ENCODE peak calls at places on chromosomes 16 and 17, in nine cellular contexts. One of them, this sample, is unnamed.

GRCh38 chr16:30084816-30085159 is 6.9 kb downstream of the TBX6 start:
- DNase-seq in upper lobe of left lung: no peak
- DNase-seq in breast epithelium: no peak
- DNase-seq in prostate gland: no peak
- DNase-seq in stomach: no peak
- DNase-seq in suprapubic skin: no peak
- DNase-seq in HCT116: no peak
- DNase-seq in GM23338: no peak
- DNase-seq in sigmoid colon: peak; percentile 79
- DNase-seq in this sample: no peak

GRCh38 chr17:50834786-50835562 is 412 bp upstream of the WFIKKN2 start:
- DNase-seq in upper lobe of left lung: no peak
- DNase-seq in breast epithelium: no peak
- DNase-seq in prostate gland: no peak
- DNase-seq in stomach: no peak
- DNase-seq in suprapubic skin: peak; percentile 76
- DNase-seq in HCT116: no peak
- DNase-seq in GM23338: peak; percentile 35
- DNase-seq in sigmoid colon: peak; percentile 68
- DNase-seq in this sample: no peak

GRCh38 chr16:8458481-8458880 is 131.8 kb downstream of the TMEM114 start:
- DNase-seq in upper lobe of left lung: no peak
- DNase-seq in breast epithelium: no peak
- DNase-seq in prostate gland: no peak
- DNase-seq in stomach: no peak
- DNase-seq in suprapubic skin: no peak
- DNase-seq in HCT116: no peak
- DNase-seq in GM23338: no peak
- DNase-seq in sigmoid colon: no peak
- DNase-seq in this sample: no peak

GRCh38 chr17:82665891-82666290 is 17.6 kb upstream of the WDR45B start:
- DNase-seq in upper lobe of left lung: no peak
- DNase-seq in breast epithelium: no peak
- DNase-seq in prostate gland: no peak
- DNase-seq in stomach: no peak
- DNase-seq in suprapubic skin: no peak
- DNase-seq in HCT116: no peak
- DNase-seq in GM23338: no peak
- DNase-seq in sigmoid colon: no peak
- DNase-seq in this sample: no peak

GRCh38 chr17:57463103-57463885 is 207.0 kb downstream of the MSI2 start:
- DNase-seq in upper lobe of left lung: no peak
- DNase-seq in breast epithelium: no peak
- DNase-seq in prostate gland: no peak
- DNase-seq in stomach: no peak
- DNase-seq in suprapubic skin: no peak
- DNase-seq in HCT116: no peak
- DNase-seq in GM23338: no peak
- DNase-seq in sigmoid colon: no peak
- DNase-seq in this sample: no peak

GRCh38 chr17:78706271-78706915 is 75.7 kb downstream of the CYTH1 start:
- DNase-seq in upper lobe of left lung: no peak
- DNase-seq in breast epithelium: no peak
- DNase-seq in prostate gland: peak; percentile 59
- DNase-seq in stomach: peak; percentile 26
- DNase-seq in suprapubic skin: no peak
- DNase-seq in HCT116: no peak
- DNase-seq in GM23338: no peak
- DNase-seq in sigmoid colon: no peak
- DNase-seq in this sample: no peak

GRCh38 chr17:60712675-60713074 is 35.0 kb downstream of the BCAS3 start:
- DNase-seq in upper lobe of left lung: no peak
- DNase-seq in breast epithelium: no peak
- DNase-seq in prostate gland: no peak
- DNase-seq in stomach: no peak
- DNase-seq in suprapubic skin: no peak
- DNase-seq in HCT116: no peak
- DNase-seq in GM23338: no peak
- DNase-seq in sigmoid colon: no peak
- DNase-seq in this sample: no peak

GRCh38 chr17:77488531-77489238 is 347.9 kb downstream of the SEC14L1 start:
- DNase-seq in upper lobe of left lung: no peak
- DNase-seq in breast epithelium: no peak
- DNase-seq in prostate gland: no peak
- DNase-seq in stomach: no peak
- DNase-seq in suprapubic skin: no peak
- DNase-seq in HCT116: no peak
- DNase-seq in GM23338: no peak
- DNase-seq in sigmoid colon: peak; percentile 67
- DNase-seq in this sample: no peak

GRCh38 chr17:77862890-77863813 is 95.4 kb upstream of the TNRC6C start:
- DNase-seq in upper lobe of left lung: no peak
- DNase-seq in breast epithelium: no peak
- DNase-seq in prostate gland: no peak
- DNase-seq in stomach: no peak
- DNase-seq in suprapubic skin: no peak
- DNase-seq in HCT116: no peak
- DNase-seq in GM23338: no peak
- DNase-seq in sigmoid colon: no peak
- DNase-seq in this sample: no peak

GRCh38 chr16:4032768-4033167 is 83.5 kb downstream of the ADCY9 start:
- DNase-seq in upper lobe of left lung: peak; percentile 66
- DNase-seq in breast epithelium: no peak
- DNase-seq in prostate gland: peak; percentile 71
- DNase-seq in stomach: peak; percentile 72
- DNase-seq in suprapubic skin: no peak
- DNase-seq in HCT116: no peak
- DNase-seq in GM23338: no peak
- DNase-seq in sigmoid colon: no peak
- DNase-seq in this sample: no peak

GRCh38 chr17:81176656-81177055 is 10.6 kb upstream of the AATK start:
- DNase-seq in upper lobe of left lung: no peak
- DNase-seq in breast epithelium: no peak
- DNase-seq in prostate gland: no peak
- DNase-seq in stomach: no peak
- DNase-seq in suprapubic skin: no peak
- DNase-seq in HCT116: no peak
- DNase-seq in GM23338: no peak
- DNase-seq in sigmoid colon: no peak
- DNase-seq in this sample: no peak

GRCh38 chr16:11405331-11406176 is 60.3 kb downstream of the RMI2 start:
- DNase-seq in upper lobe of left lung: no peak
- DNase-seq in breast epithelium: no peak
- DNase-seq in prostate gland: no peak
- DNase-seq in stomach: peak; percentile 48
- DNase-seq in suprapubic skin: no peak
- DNase-seq in HCT116: peak; percentile 34
- DNase-seq in GM23338: peak; percentile 87
- DNase-seq in sigmoid colon: no peak
- DNase-seq in this sample: no peak

GRCh38 chr16:46947900-46948547 is 25.4 kb downstream of the DNAJA2 start:
- DNase-seq in upper lobe of left lung: no peak
- DNase-seq in breast epithelium: no peak
- DNase-seq in prostate gland: no peak
- DNase-seq in stomach: peak; percentile 26
- DNase-seq in suprapubic skin: no peak
- DNase-seq in HCT116: peak; percentile 29
- DNase-seq in GM23338: peak; percentile 72
- DNase-seq in sigmoid colon: no peak
- DNase-seq in this sample: no peak

GRCh38 chr17:732788-733720 is 658 bp downstream of the TLCD3A start:
- DNase-seq in upper lobe of left lung: peak; percentile 42
- DNase-seq in breast epithelium: no peak
- DNase-seq in prostate gland: peak; percentile 48
- DNase-seq in stomach: peak; percentile 61
- DNase-seq in suprapubic skin: no peak
- DNase-seq in HCT116: no peak
- DNase-seq in GM23338: peak; percentile 71
- DNase-seq in sigmoid colon: peak; percentile 75
- DNase-seq in this sample: no peak

GRCh38 chr17:21275579-21276339 is 8.8 kb upstream of the MAP2K3 start:
- DNase-seq in upper lobe of left lung: peak; percentile 97
- DNase-seq in breast epithelium: peak; percentile 90
- DNase-seq in prostate gland: peak; percentile 92
- DNase-seq in stomach: peak; percentile 95
- DNase-seq in suprapubic skin: peak; percentile 97
- DNase-seq in HCT116: no peak
- DNase-seq in GM23338: peak; percentile 91
- DNase-seq in sigmoid colon: peak; percentile 95
- DNase-seq in this sample: no peak

GRCh38 chr16:86559802-86560305 is 4.8 kb upstream of the MTHFSD start:
- DNase-seq in upper lobe of left lung: no peak
- DNase-seq in breast epithelium: no peak
- DNase-seq in prostate gland: no peak
- DNase-seq in stomach: no peak
- DNase-seq in suprapubic skin: no peak
- DNase-seq in HCT116: no peak
- DNase-seq in GM23338: no peak
- DNase-seq in sigmoid colon: no peak
- DNase-seq in this sample: no peak

GRCh38 chr16:30370444-30371247 is at the start of gene TBC1D10B:
- DNase-seq in upper lobe of left lung: peak; percentile 99
- DNase-seq in breast epithelium: peak; percentile 99
- DNase-seq in prostate gland: peak; percentile 99
- DNase-seq in stomach: peak; percentile 98
- DNase-seq in suprapubic skin: peak; percentile 99
- DNase-seq in HCT116: peak; percentile 100
- DNase-seq in GM23338: peak; percentile 100
- DNase-seq in sigmoid colon: peak; percentile 100
- DNase-seq in this sample: peak; percentile 100

GRCh38 chr17:44981221-44981968 is 13.3 kb upstream of the C1QL1 start:
- DNase-seq in upper lobe of left lung: peak; percentile 26
- DNase-seq in breast epithelium: no peak
- DNase-seq in prostate gland: no peak
- DNase-seq in stomach: no peak
- DNase-seq in suprapubic skin: no peak
- DNase-seq in HCT116: no peak
- DNase-seq in GM23338: no peak
- DNase-seq in sigmoid colon: no peak
- DNase-seq in this sample: no peak

GRCh38 chr17:17868637-17869522 is 32.1 kb upstream of the SREBF1 start:
- DNase-seq in upper lobe of left lung: no peak
- DNase-seq in breast epithelium: no peak
- DNase-seq in prostate gland: no peak
- DNase-seq in stomach: no peak
- DNase-seq in suprapubic skin: no peak
- DNase-seq in HCT116: no peak
- DNase-seq in GM23338: peak; percentile 58
- DNase-seq in sigmoid colon: no peak
- DNase-seq in this sample: no peak

GRCh38 chr17:30550512-30551273 is 73.5 kb downstream of the GOSR1 start:
- DNase-seq in upper lobe of left lung: no peak
- DNase-seq in breast epithelium: no peak
- DNase-seq in prostate gland: no peak
- DNase-seq in stomach: peak; percentile 19
- DNase-seq in suprapubic skin: no peak
- DNase-seq in HCT116: peak; percentile 40
- DNase-seq in GM23338: no peak
- DNase-seq in sigmoid colon: no peak
- DNase-seq in this sample: no peak
- TF ChIP-seq POLR2AphosphoS5 in upper lobe of left lung: no peak
- TF ChIP-seq POLR2AphosphoS5 in breast epithelium: no peak
- TF ChIP-seq POLR2AphosphoS5 in prostate gland: no peak
- TF ChIP-seq POLR2AphosphoS5 in stomach: no peak
- TF ChIP-seq POLR2AphosphoS5 in suprapubic skin: no peak
- TF ChIP-seq POLR2AphosphoS5 in HCT116: no peak
- TF ChIP-seq POLR2AphosphoS5 in GM23338: no peak
- TF ChIP-seq POLR2AphosphoS5 in sigmoid colon: no peak
- TF ChIP-seq POLR2AphosphoS5 in this sample: no peak

GRCh38 chr17:55728833-55729232 is 6.2 kb upstream of the TMEM100 start:
- DNase-seq in upper lobe of left lung: no peak
- DNase-seq in breast epithelium: no peak
- DNase-seq in prostate gland: peak; percentile 15
- DNase-seq in stomach: no peak
- DNase-seq in suprapubic skin: no peak
- DNase-seq in HCT116: no peak
- DNase-seq in GM23338: no peak
- DNase-seq in sigmoid colon: no peak
- DNase-seq in this sample: no peak

GRCh38 chr17:55727920-55728319 is 5.3 kb upstream of the TMEM100 start:
- DNase-seq in upper lobe of left lung: no peak
- DNase-seq in breast epithelium: no peak
- DNase-seq in prostate gland: no peak
- DNase-seq in stomach: no peak
- DNase-seq in suprapubic skin: no peak
- DNase-seq in HCT116: no peak
- DNase-seq in GM23338: no peak
- DNase-seq in sigmoid colon: no peak
- DNase-seq in this sample: no peak

GRCh38 chr17:55726440-55726839 is 3.8 kb upstream of the TMEM100 start:
- DNase-seq in upper lobe of left lung: peak; percentile 35
- DNase-seq in breast epithelium: no peak
- DNase-seq in prostate gland: peak; percentile 30
- DNase-seq in stomach: peak; percentile 30
- DNase-seq in suprapubic skin: peak; percentile 85
- DNase-seq in HCT116: no peak
- DNase-seq in GM23338: no peak
- DNase-seq in sigmoid colon: peak; percentile 84
- DNase-seq in this sample: no peak

GRCh38 chr17:55728361-55728760 is 5.7 kb upstream of the TMEM100 start:
- DNase-seq in upper lobe of left lung: no peak
- DNase-seq in breast epithelium: no peak
- DNase-seq in prostate gland: no peak
- DNase-seq in stomach: no peak
- DNase-seq in suprapubic skin: no peak
- DNase-seq in HCT116: no peak
- DNase-seq in GM23338: no peak
- DNase-seq in sigmoid colon: peak; percentile 40
- DNase-seq in this sample: no peak

GRCh38 chr17:55727275-55727674 is 4.6 kb upstream of the TMEM100 start:
- DNase-seq in upper lobe of left lung: no peak
- DNase-seq in breast epithelium: no peak
- DNase-seq in prostate gland: no peak
- DNase-seq in stomach: no peak
- DNase-seq in suprapubic skin: no peak
- DNase-seq in HCT116: no peak
- DNase-seq in GM23338: no peak
- DNase-seq in sigmoid colon: no peak
- DNase-seq in this sample: no peak
- H3K4me1 ChIP-seq in upper lobe of left lung: peaks cover 4% of the 10 kb centered on the region
- H3K4me1 ChIP-seq in breast epithelium: peaks cover 4% of the 10 kb centered on the region
- H3K4me1 ChIP-seq in prostate gland: no peaks in the 10 kb centered on the region
- H3K4me1 ChIP-seq in stomach: peaks cover 66% of the 10 kb centered on the region
- H3K4me1 ChIP-seq in suprapubic skin: peaks cover 56% of the 10 kb centered on the region
- H3K4me1 ChIP-seq in HCT116: no peaks in the 10 kb centered on the region
- H3K4me1 ChIP-seq in GM23338: peaks cover 28% of the 10 kb centered on the region
- H3K4me1 ChIP-seq in sigmoid colon: peaks cover 64% of the 10 kb centered on the region
- H3K4me1 ChIP-seq in this sample: peaks cover 67% of the 10 kb centered on the region

GRCh38 chr16:82628741-82629140 is 2.0 kb downstream of the CDH13 start:
- DNase-seq in upper lobe of left lung: no peak
- DNase-seq in breast epithelium: no peak
- DNase-seq in prostate gland: no peak
- DNase-seq in stomach: no peak
- DNase-seq in suprapubic skin: no peak
- DNase-seq in HCT116: no peak
- DNase-seq in GM23338: no peak
- DNase-seq in sigmoid colon: peak; percentile 11
- DNase-seq in this sample: no peak
- H3K27me3 ChIP-seq in upper lobe of left lung: peaks cover 15% of the 10 kb centered on the region
- H3K27me3 ChIP-seq in breast epithelium: no peaks in the 10 kb centered on the region
- H3K27me3 ChIP-seq in prostate gland: peaks cover 15% of the 10 kb centered on the region
- H3K27me3 ChIP-seq in stomach: peaks cover 7% of the 10 kb centered on the region
- H3K27me3 ChIP-seq in suprapubic skin: peaks cover 31% of the 10 kb centered on the region
- H3K27me3 ChIP-seq in HCT116: peaks cover 26% of the 10 kb centered on the region
- H3K27me3 ChIP-seq in GM23338: peaks cover 54% of the 10 kb centered on the region
- H3K27me3 ChIP-seq in sigmoid colon: no peaks in the 10 kb centered on the region
- H3K27me3 ChIP-seq in this sample: no peaks in the 10 kb centered on the region

GRCh38 chr17:73784015-73784603 is 139.9 kb upstream of the SDK2 start:
- DNase-seq in upper lobe of left lung: no peak
- DNase-seq in breast epithelium: peak; percentile 40
- DNase-seq in prostate gland: no peak
- DNase-seq in stomach: no peak
- DNase-seq in suprapubic skin: no peak
- DNase-seq in HCT116: no peak
- DNase-seq in GM23338: no peak
- DNase-seq in sigmoid colon: no peak
- DNase-seq in this sample: no peak
- TF ChIP-seq POLR2AphosphoS5 in upper lobe of left lung: no peak
- TF ChIP-seq POLR2AphosphoS5 in breast epithelium: no peak
- TF ChIP-seq POLR2AphosphoS5 in prostate gland: no peak
- TF ChIP-seq POLR2AphosphoS5 in stomach: no peak
- TF ChIP-seq POLR2AphosphoS5 in suprapubic skin: no peak
- TF ChIP-seq POLR2AphosphoS5 in HCT116: no peak
- TF ChIP-seq POLR2AphosphoS5 in GM23338: no peak
- TF ChIP-seq POLR2AphosphoS5 in sigmoid colon: no peak
- TF ChIP-seq POLR2AphosphoS5 in this sample: no peak